ENCODE peak calls at places on chromosomes 3 and 15, in eight cellular contexts. E, I, N, S, O, Y, L and M are unnamed samples.

GRCh38 chr3:150775001-150775599 is 12.1 kb upstream of the SIAH2 start:
- DNase-seq in E (no peak), I (no peak), N (peak), S (no peak), O (no peak), Y (no peak), L (no peak), M (no peak)

GRCh38 chr15:64903331-64903950 is 8.3 kb upstream of the ANKDD1A start:
- DNase-seq in E (no peak), I (no peak), N (no peak), S (no peak), O (no peak), Y (no peak), L (no peak), M (no peak)

GRCh38 chr3:15726043-15726442 is 71.7 kb downstream of the ANKRD28 start:
- DNase-seq in E (peak), I (no peak), N (peak), S (no peak), O (no peak), Y (no peak), L (no peak), M (no peak)

GRCh38 chr15:96542130-96542770 is 211.8 kb downstream of the NR2F2 start:
- DNase-seq in E (no peak), I (no peak), N (no peak), S (no peak), O (no peak), Y (no peak), L (no peak), M (no peak)

GRCh38 chr3:108114423-108115065 is 23.7 kb upstream of the CD47 start:
- DNase-seq in E (no peak), I (no peak), N (no peak), S (no peak), O (no peak), Y (no peak), L (no peak), M (no peak)

GRCh38 chr15:96354731-96355560 is 24.4 kb downstream of the NR2F2 start:
- DNase-seq in E (no peak), I (no peak), N (peak), S (no peak), O (no peak), Y (no peak), L (peak), M (no peak)

GRCh38 chr15:69531302-69532027 is 78.8 kb downstream of the RPLP1 start:
- DNase-seq in E (no peak), I (no peak), N (no peak), S (no peak), O (no peak), Y (no peak), L (no peak), M (no peak)

GRCh38 chr3:20990896-20991295 is 760.1 kb downstream of the ZNF385D start:
- DNase-seq in E (no peak), I (no peak), N (no peak), S (no peak), O (no peak), Y (no peak), L (no peak), M (no peak)

GRCh38 chr3:69290430-69290829 is 95.5 kb downstream of the FRMD4B start:
- DNase-seq in E (no peak), I (no peak), N (no peak), S (no peak), O (no peak), Y (no peak), L (no peak), M (no peak)

GRCh38 chr3:169940486-169941181 is 26.0 kb upstream of the SEC62 start:
- DNase-seq in E (peak), I (no peak), N (no peak), S (peak), O (no peak), Y (no peak), L (no peak), M (no peak)

GRCh38 chr3:156388469-156389150 is 166.3 kb downstream of the SSR3 start:
- DNase-seq in E (no peak), I (no peak), N (peak), S (no peak), O (no peak), Y (no peak), L (no peak), M (no peak)

GRCh38 chr3:127612966-127613365 is 14.8 kb downstream of the MCM2 start:
- DNase-seq in E (no peak), I (no peak), N (peak), S (no peak), O (no peak), Y (no peak), L (no peak), M (no peak)

DNA sequence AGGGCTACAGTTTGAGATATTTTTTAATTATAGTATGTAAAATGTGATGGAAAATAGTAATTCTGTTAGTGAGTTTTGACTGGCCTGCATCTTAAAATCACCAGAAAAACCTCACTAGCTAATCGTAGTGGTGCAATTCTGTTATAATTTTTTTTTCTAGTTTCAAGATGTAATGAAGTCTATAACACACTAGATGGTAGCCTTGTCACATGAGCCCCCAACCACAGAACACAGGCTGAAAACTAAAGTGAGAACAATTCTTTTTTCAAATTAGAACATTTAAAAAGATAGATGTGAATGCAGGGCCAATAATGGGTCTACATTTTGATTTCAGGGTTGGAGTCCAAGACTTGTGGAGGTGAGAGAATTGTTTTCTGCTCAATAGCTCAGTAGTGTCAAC is 83.3 kb upstream of the KCNH8 start:
- DNase-seq in E (no peak), I (no peak), N (no peak), S (no peak), O (no peak), Y (no peak), L (no peak), M (peak)
- TF ChIP-seq CTCF in E (peak), I (peak), N (no peak), S (peak), O (peak), Y (peak), L (peak), M (peak)

GRCh38 chr15:40743466-40743865 is 11.6 kb downstream of the RMDN3 start:
- DNase-seq in E (no peak), I (no peak), N (no peak), S (peak), O (no peak), Y (no peak), L (no peak), M (no peak)

GRCh38 chr15:40739042-40739441 is 16.0 kb downstream of the RMDN3 start:
- DNase-seq in E (no peak), I (no peak), N (no peak), S (peak), O (no peak), Y (no peak), L (no peak), M (no peak)

GRCh38 chr15:40736575-40736974 is 18.5 kb downstream of the RMDN3 start:
- DNase-seq in E (no peak), I (no peak), N (no peak), S (no peak), O (no peak), Y (no peak), L (no peak), M (no peak)

GRCh38 chr15:40737048-40737447 is 18.0 kb downstream of the RMDN3 start:
- DNase-seq in E (no peak), I (no peak), N (no peak), S (no peak), O (no peak), Y (no peak), L (no peak), M (peak)

DNA sequence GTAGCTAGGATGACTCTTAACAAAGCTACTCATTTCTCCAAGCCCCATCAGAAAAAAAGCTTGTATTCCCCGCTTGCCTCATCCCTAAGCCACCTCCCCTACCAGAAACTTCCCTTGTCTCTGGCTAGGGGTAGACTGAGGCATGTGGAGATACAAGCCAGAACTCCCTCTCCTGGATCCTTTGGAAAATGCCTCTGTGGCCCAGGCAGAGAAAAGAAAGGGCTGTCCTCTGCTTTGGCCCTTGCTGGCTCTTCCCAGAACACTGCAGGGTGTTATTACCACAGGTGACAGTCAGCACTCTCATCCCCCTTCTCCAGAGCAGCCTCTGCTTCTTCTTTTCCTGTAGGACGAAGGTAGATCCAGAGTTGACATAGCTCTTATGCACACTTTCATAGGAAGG is 15.2 kb downstream of the RMDN3 start:
- DNase-seq in E (no peak), I (no peak), N (no peak), S (no peak), O (no peak), Y (no peak), L (no peak), M (no peak)
- TF ChIP-seq CTCF in E (no peak), I (no peak), N (no peak), S (no peak), O (no peak), Y (no peak), L (no peak), M (no peak)

GRCh38 chr15:77869021-77869895 is 208.3 kb downstream of the TBC1D2B start:
- DNase-seq in E (no peak), I (no peak), N (peak), S (no peak), O (no peak), Y (peak), L (no peak), M (no peak)

GRCh38 chr15:77867266-77868047 is 210.1 kb downstream of the TBC1D2B start:
- DNase-seq in E (no peak), I (no peak), N (no peak), S (no peak), O (no peak), Y (peak), L (no peak), M (no peak)

GRCh38 chr15:77874071-77874470 is 203.4 kb downstream of the TBC1D2B start:
- DNase-seq in E (no peak), I (no peak), N (no peak), S (no peak), O (no peak), Y (no peak), L (no peak), M (no peak)

GRCh38 chr15:77870195-77871065 is 207.1 kb downstream of the TBC1D2B start:
- DNase-seq in E (peak), I (peak), N (peak), S (peak), O (peak), Y (peak), L (peak), M (no peak)

GRCh38 chr15:77871838-77872371 is 205.6 kb downstream of the TBC1D2B start:
- DNase-seq in E (no peak), I (no peak), N (no peak), S (no peak), O (no peak), Y (peak), L (no peak), M (no peak)
- TF ChIP-seq CTCF in E (no peak), I (peak), N (peak), S (no peak), O (peak), Y (no peak), L (no peak), M (no peak)

GRCh38 chr3:116939091-116939490 is 229.5 kb downstream of the TUSC7 start:
- DNase-seq in E (no peak), I (no peak), N (no peak), S (no peak), O (no peak), Y (no peak), L (no peak), M (no peak)
- TF ChIP-seq CTCF in E (no peak), I (no peak), N (no peak), S (no peak), O (no peak), Y (no peak), L (no peak), M (no peak)